ENCODE peak calls at places on chromosomes 3 and 15, in five cellular contexts. L is lower leg skin, J is GM12865, D is fibroblast of the aortic adventitia, G is cardiac muscle cell. C is an unnamed sample.

GRCh38 chr3:157104928-157105652 is 54.9 kb downstream of the CCNL1 start:
- DNase-seq in J (peak), G (no peak), L (no peak), D (no peak), C (no peak)

GRCh38 chr3:178562143-178562868 is 26.1 kb downstream of the KCNMB2 start:
- DNase-seq in G (peak), J (no peak), D (no peak), L (no peak), C (no peak)

GRCh38 chr3:13346481-13347389 is 73.4 kb downstream of the NUP210 start:
- DNase-seq in D (no peak), G (no peak), J (no peak), L (no peak), C (no peak)

GRCh38 chr15:34133511-34133910 is 31.6 kb downstream of the PGBD4 start:
- DNase-seq in J (no peak), L (no peak), D (no peak), G (no peak), C (no peak)

GRCh38 chr3:104066658-104067057 is 1300.1 kb upstream of the ALCAM start:
- DNase-seq in L (no peak), J (no peak), D (peak), G (peak), C (peak)

GRCh38 chr3:134904333-134904771 is 109.3 kb downstream of the EPHB1 start:
- DNase-seq in J (peak), L (peak), G (no peak), D (no peak), C (no peak)

GRCh38 chr3:43505351-43505750 is 116.5 kb downstream of the ANO10 start:
- DNase-seq in D (peak), L (no peak), G (no peak), J (no peak), C (peak)

GRCh38 chr3:102179321-102180290 is 255.2 kb upstream of the ZPLD1 start:
- DNase-seq in L (no peak), D (peak), J (peak), G (peak), C (peak)

GRCh38 chr15:85710340-85710842 is 84.3 kb downstream of the KLHL25 start:
- DNase-seq in D (no peak), L (no peak), G (no peak), J (peak), C (no peak)

GRCh38 chr15:24976932-24977331 is 22.1 kb downstream of the SNRPN start:
- DNase-seq in L (no peak), J (no peak), G (no peak), D (no peak), C (no peak)

GRCh38 chr3:58200121-58200709 is 10.6 kb downstream of the DNASE1L3 start:
- DNase-seq in D (no peak), L (no peak), J (peak), G (no peak), C (no peak)

GRCh38 chr3:188179006-188179966 is 25.3 kb downstream of the LPP start:
- DNase-seq in L (no peak), G (no peak), J (no peak), D (peak), C (peak)

GRCh38 chr3:179819379-179819778 is 166.5 kb downstream of the USP13 start:
- DNase-seq in J (no peak), D (no peak), L (no peak), G (peak), C (no peak)

GRCh38 chr3:55163421-55163820 is 235.6 kb upstream of the LRTM1 start:
- DNase-seq in L (no peak), J (no peak), D (no peak), G (no peak), C (no peak)

GRCh38 chr3:35276616-35277015 is 362.7 kb upstream of the ARPP21 start:
- DNase-seq in J (no peak), L (no peak), G (no peak), D (no peak), C (no peak)

GRCh38 chr3:134527037-134527436 is 41.2 kb downstream of the CEP63 start:
- DNase-seq in G (peak), D (no peak), J (peak), L (no peak), C (no peak)

GRCh38 chr3:141729240-141729639 is 8.9 kb upstream of the RNF7 start:
- DNase-seq in G (no peak), J (no peak), L (no peak), D (no peak), C (no peak)

GRCh38 chr3:22748453-22748852 is 454.7 kb upstream of the UBE2E2 start:
- DNase-seq in D (no peak), L (no peak), J (no peak), G (no peak), C (no peak)

GRCh38 chr3:190492966-190493365 is 20.9 kb upstream of the IL1RAP start:
- DNase-seq in L (no peak), D (no peak), J (no peak), G (no peak), C (no peak)

GRCh38 chr3:144866504-144866903 is 894.9 kb downstream of the DIPK2A start:
- DNase-seq in G (no peak), D (no peak), J (no peak), L (no peak), C (no peak)

GRCh38 chr3:131705558-131706051 is 202.8 kb upstream of the MRPL3 start:
- DNase-seq in J (peak), D (no peak), G (no peak), L (no peak), C (peak)

GRCh38 chr3:122307987-122308386 is 17.1 kb upstream of the CSTA start:
- DNase-seq in L (no peak), J (no peak), G (no peak), D (no peak), C (no peak)

DNA sequence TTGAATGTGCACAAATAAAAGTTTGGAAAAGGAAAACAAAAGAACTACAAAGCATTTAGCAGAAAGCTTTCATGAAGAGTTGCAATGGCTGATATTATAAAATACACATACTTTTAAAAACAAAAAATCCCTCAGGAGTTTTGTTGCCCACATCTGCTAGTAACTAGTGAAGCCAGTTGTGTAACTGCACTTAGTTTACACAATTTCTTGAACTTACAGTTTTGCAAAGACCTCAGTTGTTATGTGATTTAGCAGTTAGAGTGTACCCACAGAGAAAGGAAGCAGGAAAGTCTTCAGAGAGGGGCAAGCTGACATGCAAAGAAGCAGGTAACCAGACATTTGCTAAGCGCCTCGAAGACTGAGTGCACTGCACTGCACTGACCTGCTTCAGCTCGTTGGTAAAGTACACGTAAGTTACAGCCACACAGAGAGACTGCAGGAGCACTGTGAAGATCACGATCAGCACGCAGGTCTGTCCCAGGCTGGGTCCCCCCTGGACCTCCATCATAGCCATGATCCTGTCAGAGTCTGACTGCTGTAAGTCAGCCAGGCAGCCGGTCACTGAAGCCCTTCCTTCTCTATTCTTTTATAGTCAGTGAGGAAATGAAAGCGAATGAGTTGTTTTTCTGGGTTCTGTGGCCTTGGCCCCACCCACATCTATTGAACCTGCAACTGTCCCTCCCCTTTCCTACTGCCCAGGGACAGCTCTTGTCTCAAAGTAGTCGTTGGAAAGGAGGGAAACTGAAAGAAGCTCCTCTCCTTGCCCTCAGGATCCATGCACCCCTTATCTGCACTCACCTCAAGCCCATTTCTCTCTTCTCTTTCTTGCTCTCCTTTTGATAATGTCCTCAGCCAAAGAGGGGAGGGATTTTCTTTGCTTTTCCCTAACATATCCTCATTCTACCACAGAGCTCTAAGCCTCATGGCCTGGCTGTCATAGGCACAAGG is at the start of gene TNFSF10:
- DNase-seq in D (peak), G (no peak), L (peak), J (peak), C (no peak)
- H3K4me3 ChIP-seq in D (peak), G (no peak), L (peak), J (peak), C (peak)

DNA sequence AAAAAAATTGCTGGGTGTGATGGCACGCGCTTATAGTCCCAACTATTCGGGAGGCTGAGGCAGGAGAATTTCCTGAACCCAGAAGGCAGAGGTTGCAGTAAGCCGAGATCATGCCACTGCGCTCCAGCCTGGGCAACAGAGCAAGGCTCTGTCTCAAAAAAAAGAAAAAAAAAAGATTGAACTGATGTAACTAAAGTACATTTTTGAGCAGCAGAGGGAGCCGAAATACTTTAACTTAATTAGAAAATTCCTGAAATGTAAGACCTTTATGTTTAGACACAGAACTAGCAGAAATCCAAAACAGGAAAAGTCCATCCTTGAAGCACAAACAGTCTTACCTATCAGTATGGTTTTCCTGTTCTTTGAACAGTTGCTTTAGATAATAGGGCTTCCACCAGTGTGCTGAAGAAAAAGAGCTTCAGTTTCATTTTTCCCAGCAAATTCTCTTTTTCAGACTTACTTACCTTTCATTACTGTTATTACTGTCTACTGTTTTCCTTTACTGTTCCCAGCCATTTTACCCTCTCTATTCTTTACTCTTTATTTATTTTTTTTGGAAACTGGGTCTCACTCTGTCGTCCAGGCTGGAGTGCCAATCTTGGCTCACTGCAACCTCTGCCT is 33.4 kb upstream of the ZNF609 start:
- DNase-seq in D (peak), J (peak), L (no peak), G (peak), C (peak)
- TF ChIP-seq CTCF in D (peak), J (no peak), L (no peak), G (peak), C (peak)

DNA sequence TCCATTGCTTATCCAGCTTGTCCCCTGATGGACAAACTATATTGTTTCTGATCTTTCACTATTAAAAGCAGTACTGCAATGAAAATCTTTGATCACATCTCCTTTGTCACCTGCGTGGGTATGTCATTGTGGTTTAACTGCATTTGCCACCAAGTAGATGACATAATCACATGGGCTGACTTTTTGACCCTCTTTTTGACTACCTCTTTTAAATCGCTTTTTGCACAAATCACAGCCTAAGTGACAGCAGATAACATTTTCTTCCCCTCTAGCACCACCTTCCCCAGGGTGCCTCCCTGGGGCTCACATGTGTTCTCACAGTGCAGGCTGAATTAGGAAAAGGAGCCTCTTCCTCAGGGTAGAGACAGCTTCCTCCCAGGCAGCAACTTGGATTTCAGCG is 1.1 kb upstream of the RBP1 start:
- DNase-seq in J (no peak), D (no peak), L (no peak), G (no peak), C (no peak)
- H3K4me3 ChIP-seq in J (no peak), D (no peak), L (no peak), G (peak), C (peak)

GRCh38 chr15:30926161-30926560 is 22.4 kb downstream of the FAN1 start:
- DNase-seq in L (no peak), D (no peak), G (no peak), J (no peak), C (no peak)

GRCh38 chr15:30929982-30930381 is 26.3 kb downstream of the FAN1 start:
- DNase-seq in G (no peak), D (no peak), L (no peak), J (no peak), C (no peak)

GRCh38 chr15:30927148-30927761 is 23.5 kb downstream of the FAN1 start:
- DNase-seq in G (no peak), J (no peak), L (no peak), D (no peak), C (no peak)

GRCh38 chr15:30929064-30929669 is 25.5 kb downstream of the FAN1 start:
- DNase-seq in G (no peak), L (no peak), J (no peak), D (peak), C (no peak)

GRCh38 chr15:30928076-30928475 is 24.4 kb downstream of the FAN1 start:
- DNase-seq in D (no peak), L (no peak), J (no peak), G (no peak), C (no peak)
- TF ChIP-seq CTCF in D (no peak), L (no peak), J (no peak), G (no peak), C (no peak)

GRCh38 chr3:109831403-109831802 is 494.1 kb upstream of the DPPA4 start:
- DNase-seq in G (no peak), L (no peak), J (no peak), D (no peak), C (no peak)

GRCh38 chr3:109835958-109836357 is 498.6 kb upstream of the DPPA4 start:
- DNase-seq in L (no peak), G (no peak), D (no peak), J (no peak), C (no peak)
- H3K4me3 ChIP-seq in L (no peak), G (no peak), D (no peak), J (no peak), C (no peak)

GRCh38 chr3:166444336-166444735 is 607.1 kb upstream of the BCHE start:
- DNase-seq in G (no peak), L (no peak), D (no peak), J (peak), C (no peak)
- TF ChIP-seq CTCF in G (no peak), L (no peak), D (no peak), J (no peak), C (no peak)